ENCODE peak calls at places on chromosomes 4 and X, in six cellular contexts. Y, B, H, P, V and W are unnamed samples.

GRCh38 chrX:1599791-1600405 is 8.5 kb downstream of the AKAP17A start:
- DNase-seq in Y (no peak), B (no peak), H (no peak), P (no peak), V (peak; percentile 43), W (no peak)

GRCh38 chr4:146059865-146060264 is 115.7 kb upstream of the LSM6 start:
- DNase-seq in Y (no peak), B (no peak), H (no peak), P (no peak), V (no peak), W (no peak)

GRCh38 chrX:100975212-100975611 is 5.7 kb downstream of the ARL13A start:
- DNase-seq in Y (no peak), B (peak; percentile 65), H (no peak), P (peak; percentile 21), V (no peak), W (peak; percentile 37)

GRCh38 chrX:121160987-121161386 is 113.6 kb downstream of the GLUD2 start:
- DNase-seq in Y (no peak), B (peak; percentile 25), H (no peak), P (no peak), V (no peak), W (no peak)

GRCh38 chr4:87058272-87059073 is 123.7 kb downstream of the AFF1 start:
- DNase-seq in Y (no peak), B (no peak), H (peak; percentile 41), P (no peak), V (peak; percentile 59), W (no peak)

GRCh38 chr4:1055721-1056590 is 44.5 kb downstream of the FGFRL1 start:
- DNase-seq in Y (no peak), B (peak; percentile 36), H (no peak), P (peak; percentile 85), V (no peak), W (no peak)

GRCh38 chrX:13215729-13216128 is 104.1 kb downstream of the ATXN3L start:
- DNase-seq in Y (no peak), B (peak; percentile 65), H (no peak), P (no peak), V (no peak), W (no peak)

GRCh38 chr4:189113389-189113888 is 827.2 kb upstream of the FRG1 start:
- DNase-seq in Y (no peak), B (no peak), H (no peak), P (no peak), V (no peak), W (no peak)

GRCh38 chr4:105637409-105638258 is 70.9 kb downstream of the INTS12 start:
- DNase-seq in Y (peak; percentile 47), B (peak; percentile 62), H (peak; percentile 80), P (no peak), V (peak; percentile 74), W (no peak)

GRCh38 chr4:175935016-175935661 is 123.1 kb upstream of the GPM6A start:
- DNase-seq in Y (no peak), B (no peak), H (no peak), P (no peak), V (no peak), W (no peak)

GRCh38 chrX:1903380-1903935 is 288.6 kb downstream of the ASMT start:
- DNase-seq in Y (no peak), B (peak; percentile 6), H (no peak), P (no peak), V (no peak), W (no peak)

GRCh38 chr4:155676430-155676825 is 9.8 kb downstream of the GUCY1A1 start:
- DNase-seq in Y (no peak), B (no peak), H (no peak), P (no peak), V (no peak), W (no peak)

GRCh38 chrX:1493877-1494510 is 41.3 kb upstream of the ASMTL start:
- DNase-seq in Y (no peak), B (no peak), H (no peak), P (no peak), V (no peak), W (no peak)

GRCh38 chrX:125507119-125507518 is 187.4 kb downstream of the TEX13C start:
- DNase-seq in Y (no peak), B (peak; percentile 81), H (no peak), P (no peak), V (no peak), W (no peak)

GRCh38 chrX:131675596-131676194 is 131.8 kb downstream of the OR13H1 start:
- DNase-seq in Y (no peak), B (peak; percentile 20), H (no peak), P (peak; percentile 34), V (no peak), W (peak; percentile 28)

GRCh38 chr4:112167790-112168189 is 22.5 kb downstream of the FAM241A start:
- DNase-seq in Y (no peak), B (peak; percentile 66), H (no peak), P (no peak), V (no peak), W (no peak)